ENCODE peak calls at places on chromosomes 12 and 14, in nine cellular contexts. U is NB4, F is pancreas, M is tibial nerve, D is neural crest cell, P is colonic mucosa, N is A549, G is GM12865, O is GM20000. C is an unnamed sample.

GRCh38 chr12:58819945-58820344 is 100.4 kb downstream of the LRIG3 start:
- DNase-seq in U (no peak), F (no peak), M (no peak), D (no peak), P (no peak), N (no peak), G (no peak), O (no peak), C (no peak)

GRCh38 chr12:95204141-95204866 is 13.0 kb downstream of the FGD6 start:
- DNase-seq in U (peak), F (peak), M (no peak), D (no peak), P (peak), N (peak), G (peak), O (no peak), C (peak)

GRCh38 chr14:99728231-99728920 is 44.3 kb downstream of the CYP46A1 start:
- DNase-seq in U (no peak), F (peak), M (no peak), D (no peak), P (peak), N (no peak), G (no peak), O (no peak), C (no peak)

GRCh38 chr14:101761881-101762529 is 496 bp downstream of the PPP2R5C start:
- DNase-seq in U (peak), F (peak), M (no peak), D (no peak), P (peak), N (peak), G (peak), O (peak), C (peak)

GRCh38 chr12:116337312-116337711 is 59.8 kb upstream of the MED13L start:
- DNase-seq in U (no peak), F (no peak), M (no peak), D (no peak), P (no peak), N (no peak), G (no peak), O (no peak), C (no peak)

GRCh38 chr14:101358320-101358569 is 203.1 kb upstream of the DIO3 start:
- DNase-seq in U (no peak), F (no peak), M (no peak), D (no peak), P (no peak), N (no peak), G (no peak), O (no peak), C (no peak)

GRCh38 chr14:21024668-21025373 is at the start of gene NDRG2:
- DNase-seq in U (peak), F (peak), M (peak), D (peak), P (peak), N (peak), G (peak), O (peak), C (peak)

GRCh38 chr14:90795744-90796143 is 20.5 kb downstream of the TTC7B start:
- DNase-seq in U (peak), F (no peak), M (no peak), D (no peak), P (no peak), N (no peak), G (no peak), O (no peak), C (no peak)

GRCh38 chr12:81942588-81942987 is 183.4 kb upstream of the PPFIA2 start:
- DNase-seq in U (peak), F (no peak), M (no peak), D (no peak), P (no peak), N (no peak), G (peak), O (no peak), C (no peak)

GRCh38 chr12:110937104-110937641 is 16.8 kb upstream of the MYL2 start:
- DNase-seq in U (peak), F (peak), M (peak), D (peak), P (peak), N (peak), G (peak), O (peak), C (peak)

GRCh38 chr12:11543513-11544168 is 105.8 kb upstream of the ETV6 start:
- DNase-seq in U (no peak), F (no peak), M (no peak), D (no peak), P (no peak), N (no peak), G (no peak), O (no peak), C (no peak)

GRCh38 chr12:12877789-12878455 is 13.4 kb upstream of the GPRC5A start:
- DNase-seq in U (no peak), F (no peak), M (no peak), D (no peak), P (no peak), N (no peak), G (no peak), O (no peak), C (no peak)

GRCh38 chr14:100907240-100907639 is 3.7 kb upstream of the RTL1 start:
- DNase-seq in U (no peak), F (no peak), M (no peak), D (no peak), P (no peak), N (no peak), G (no peak), O (peak), C (no peak)

GRCh38 chr12:22312336-22312735 is 22.2 kb downstream of the ST8SIA1 start:
- DNase-seq in U (no peak), F (no peak), M (peak), D (no peak), P (peak), N (no peak), G (no peak), O (no peak), C (peak)

GRCh38 chr14:99234982-99235491 is 37.0 kb downstream of the BCL11B start:
- DNase-seq in U (peak), F (no peak), M (no peak), D (peak), P (no peak), N (no peak), G (no peak), O (no peak), C (no peak)

GRCh38 chr14:94699831-94700230 is 70.1 kb downstream of the GSC start:
- DNase-seq in U (no peak), F (no peak), M (no peak), D (no peak), P (no peak), N (no peak), G (no peak), O (no peak), C (no peak)

GRCh38 chr12:128818065-128819022 is 5.4 kb downstream of the SLC15A4 start:
- DNase-seq in U (no peak), F (no peak), M (no peak), D (no peak), P (no peak), N (no peak), G (peak), O (peak), C (no peak)

GRCh38 chr12:75239987-75240386 is 30.3 kb upstream of the KCNC2 start:
- DNase-seq in U (no peak), F (no peak), M (no peak), D (no peak), P (no peak), N (no peak), G (peak), O (no peak), C (no peak)

GRCh38 chr14:61456720-61457119 is 135.3 kb downstream of the PRKCH start:
- DNase-seq in U (peak), F (peak), M (peak), D (peak), P (peak), N (peak), G (peak), O (peak), C (peak)

GRCh38 chr12:10365716-10366433 is 24.0 kb downstream of the KLRK1 start:
- DNase-seq in U (peak), F (no peak), M (no peak), D (no peak), P (no peak), N (no peak), G (no peak), O (no peak), C (no peak)

GRCh38 chr12:27779416-27779815 is 617 bp upstream of the KLHL42 start:
- DNase-seq in U (peak), F (peak), M (no peak), D (no peak), P (peak), N (peak), G (peak), O (peak), C (peak)

GRCh38 chr14:105853089-105853906 is 326.9 kb downstream of the TMEM121 start:
- DNase-seq in U (peak), F (no peak), M (no peak), D (no peak), P (peak), N (no peak), G (no peak), O (peak), C (no peak)

GRCh38 chr12:50166776-50167025 is 468 bp downstream of the CERS5 start:
- DNase-seq in U (no peak), F (peak), M (no peak), D (no peak), P (peak), N (no peak), G (peak), O (no peak), C (no peak)

DNA sequence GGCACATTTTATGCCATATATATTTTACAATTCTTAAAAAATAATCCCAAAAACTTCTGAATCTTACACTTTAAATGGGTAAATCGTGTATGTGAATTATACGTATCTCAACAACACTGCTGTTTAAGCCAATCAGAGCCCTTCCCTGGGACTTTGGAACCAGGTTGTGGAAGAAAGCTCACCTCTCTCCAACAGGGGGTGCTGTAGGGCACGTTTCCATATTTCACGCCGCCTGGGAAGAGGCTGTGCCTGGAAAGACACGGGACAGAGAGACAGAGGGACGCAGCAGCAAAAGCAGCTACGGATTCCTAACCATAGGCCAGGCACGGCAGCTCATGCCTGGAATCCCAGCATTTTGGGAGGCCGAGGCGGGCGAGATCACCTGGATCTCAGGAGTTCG is 29.4 kb upstream of the FBRSL1 start:
- DNase-seq in U (peak), F (no peak), M (no peak), D (no peak), P (peak), N (no peak), G (no peak), O (no peak), C (no peak)
- TF ChIP-seq CTCF in U (peak), F (no peak), M (no peak), D (peak), P (no peak), N (no peak), G (peak), O (no peak), C (no peak)

GRCh38 chr14:68786491-68787234 is 6.2 kb downstream of the ZFP36L1 start:
- DNase-seq in U (no peak), F (peak), M (no peak), D (no peak), P (peak), N (peak), G (peak), O (no peak), C (no peak)
- TF ChIP-seq CTCF in U (no peak), F (no peak), M (no peak), D (no peak), P (no peak), N (no peak), G (no peak), O (no peak), C (no peak)

GRCh38 chr12:91690521-91690920 is 455.1 kb downstream of the BTG1 start:
- DNase-seq in U (no peak), F (no peak), M (no peak), D (no peak), P (no peak), N (no peak), G (no peak), O (no peak), C (no peak)

DNA sequence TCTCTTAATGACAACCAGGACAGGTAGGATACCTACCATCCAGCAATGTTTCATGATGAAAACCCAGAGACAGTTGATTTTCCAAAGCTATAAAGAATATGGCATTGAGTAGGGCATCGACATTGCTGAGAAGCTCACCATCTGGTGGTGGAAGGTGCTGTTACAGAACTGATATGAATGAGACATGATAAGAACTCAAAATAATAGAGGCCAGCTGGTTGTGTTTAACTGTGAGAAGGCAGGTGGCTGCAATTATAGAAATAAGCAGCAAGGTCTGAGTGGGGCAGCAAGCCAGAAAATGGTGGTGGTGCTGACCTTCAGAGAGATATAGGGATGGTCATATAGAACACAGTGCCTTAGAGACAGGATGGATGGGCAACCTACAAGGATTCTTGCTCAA is 449.7 kb downstream of the BTG1 start:
- DNase-seq in U (no peak), F (peak), M (no peak), D (no peak), P (no peak), N (no peak), G (no peak), O (no peak), C (no peak)
- TF ChIP-seq CTCF in U (no peak), F (no peak), M (no peak), D (no peak), P (no peak), N (no peak), G (no peak), O (no peak), C (no peak)

DNA sequence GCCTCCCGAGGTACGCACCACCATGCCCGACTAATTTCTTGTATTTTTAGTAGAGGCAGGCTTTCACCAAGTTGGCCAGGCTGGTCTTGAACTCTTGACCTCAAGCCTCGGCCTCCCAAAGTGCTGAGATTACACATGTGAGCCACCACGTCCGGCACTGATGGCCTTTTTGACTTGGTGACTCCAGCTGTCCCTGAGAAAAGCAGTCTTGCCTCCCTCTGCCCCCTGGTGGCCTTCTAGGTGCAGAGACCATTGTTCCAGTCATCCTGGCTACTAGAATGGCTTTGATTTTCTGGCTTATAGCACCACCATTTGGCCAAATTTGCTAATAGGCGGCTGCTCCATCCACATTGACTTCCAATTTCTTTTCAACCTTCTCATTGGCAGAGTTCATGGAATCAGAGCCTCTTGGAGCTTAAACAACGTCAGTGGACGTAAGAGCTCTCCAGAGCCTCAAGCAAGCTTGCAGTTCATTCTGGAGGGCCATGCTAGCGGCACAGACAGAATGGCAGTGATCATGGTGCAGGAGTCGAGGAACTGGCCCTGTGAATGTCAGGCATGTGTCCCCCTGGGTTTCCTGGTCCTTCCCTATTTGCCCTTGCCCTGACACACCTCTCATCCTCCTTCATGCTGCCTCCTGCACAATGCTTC is 25.4 kb upstream of the EIF4B start:
- DNase-seq in U (peak), F (peak), M (peak), D (peak), P (peak), N (peak), G (peak), O (peak), C (peak)
- TF ChIP-seq CTCF in U (peak), F (peak), M (peak), D (peak), P (peak), N (peak), G (peak), O (peak), C (peak)

GRCh38 chr12:46292754-46293402 is 24.0 kb upstream of the SLC38A1 start:
- DNase-seq in U (no peak), F (no peak), M (no peak), D (no peak), P (no peak), N (no peak), G (no peak), O (no peak), C (no peak)
- TF ChIP-seq CTCF in U (no peak), F (no peak), M (no peak), D (no peak), P (no peak), N (no peak), G (no peak), O (no peak), C (no peak)

C was measured in prostate gland.